ENCODE peak calls at places on chromosomes 2 and 18, in eight cellular contexts. One of them, this sample, is unnamed.

GRCh38 chr2:211391206-211391605 is 834.8 kb downstream of the CPS1 start:
- DNase-seq in frontal cortex: no peak
- DNase-seq in mucosa of gallbladder: no peak
- DNase-seq in kidney tubule cell: no peak
- DNase-seq in bronchial epithelial cell: no peak
- DNase-seq in activated T-cell treated with anti-CD3 and anti-CD28 coated beads for 1 hour: no peak
- DNase-seq in stimulated activated CD4-positive, alpha-beta T cell treated with anti-CD3 and anti-CD28 coated beads, Interleukin-2, amount 100 ng/mL, for 24 hours: no peak
- DNase-seq in pancreas: no peak
- DNase-seq in this sample: no peak

GRCh38 chr2:237694423-237695194 is 67.2 kb downstream of the LRRFIP1 start:
- DNase-seq in pancreas: no peak
- DNase-seq in frontal cortex: no peak
- DNase-seq in mucosa of gallbladder: no peak
- DNase-seq in kidney tubule cell: no peak
- DNase-seq in bronchial epithelial cell: no peak
- DNase-seq in activated T-cell treated with anti-CD3 and anti-CD28 coated beads for 1 hour: no peak
- DNase-seq in stimulated activated CD4-positive, alpha-beta T cell treated with anti-CD3 and anti-CD28 coated beads, Interleukin-2, amount 100 ng/mL, for 24 hours: no peak
- DNase-seq in this sample: no peak

GRCh38 chr2:120401275-120402069 is 55.5 kb downstream of the INHBB start:
- DNase-seq in frontal cortex: no peak
- DNase-seq in bronchial epithelial cell: no peak
- DNase-seq in stimulated activated CD4-positive, alpha-beta T cell treated with anti-CD3 and anti-CD28 coated beads, Interleukin-2, amount 100 ng/mL, for 24 hours: no peak
- DNase-seq in mucosa of gallbladder: no peak
- DNase-seq in pancreas: no peak
- DNase-seq in activated T-cell treated with anti-CD3 and anti-CD28 coated beads for 1 hour: no peak
- DNase-seq in kidney tubule cell: no peak
- DNase-seq in this sample: no peak

GRCh38 chr2:46962751-46963150 is 47.1 kb upstream of the MCFD2 start:
- DNase-seq in pancreas: no peak
- DNase-seq in mucosa of gallbladder: no peak
- DNase-seq in activated T-cell treated with anti-CD3 and anti-CD28 coated beads for 1 hour: no peak
- DNase-seq in bronchial epithelial cell: no peak
- DNase-seq in stimulated activated CD4-positive, alpha-beta T cell treated with anti-CD3 and anti-CD28 coated beads, Interleukin-2, amount 100 ng/mL, for 24 hours: no peak
- DNase-seq in kidney tubule cell: no peak
- DNase-seq in frontal cortex: no peak
- DNase-seq in this sample: no peak

GRCh38 chr2:181813963-181814565 is 77.5 kb upstream of the ITPRID2 start:
- DNase-seq in frontal cortex: no peak
- DNase-seq in kidney tubule cell: peak; percentile 47
- DNase-seq in activated T-cell treated with anti-CD3 and anti-CD28 coated beads for 1 hour: no peak
- DNase-seq in stimulated activated CD4-positive, alpha-beta T cell treated with anti-CD3 and anti-CD28 coated beads, Interleukin-2, amount 100 ng/mL, for 24 hours: no peak
- DNase-seq in bronchial epithelial cell: no peak
- DNase-seq in pancreas: no peak
- DNase-seq in mucosa of gallbladder: no peak
- DNase-seq in this sample: no peak

GRCh38 chr18:54233761-54234160 is 9.3 kb upstream of the MBD2 start:
- DNase-seq in bronchial epithelial cell: no peak
- DNase-seq in pancreas: no peak
- DNase-seq in stimulated activated CD4-positive, alpha-beta T cell treated with anti-CD3 and anti-CD28 coated beads, Interleukin-2, amount 100 ng/mL, for 24 hours: no peak
- DNase-seq in mucosa of gallbladder: no peak
- DNase-seq in kidney tubule cell: no peak
- DNase-seq in activated T-cell treated with anti-CD3 and anti-CD28 coated beads for 1 hour: no peak
- DNase-seq in frontal cortex: no peak
- DNase-seq in this sample: no peak

GRCh38 chr18:62717059-62717849 is 1.9 kb downstream of the PHLPP1 start:
- DNase-seq in frontal cortex: peak; percentile 44
- DNase-seq in stimulated activated CD4-positive, alpha-beta T cell treated with anti-CD3 and anti-CD28 coated beads, Interleukin-2, amount 100 ng/mL, for 24 hours: peak; percentile 39
- DNase-seq in bronchial epithelial cell: peak; percentile 95
- DNase-seq in pancreas: peak; percentile 44
- DNase-seq in activated T-cell treated with anti-CD3 and anti-CD28 coated beads for 1 hour: peak; percentile 26
- DNase-seq in mucosa of gallbladder: peak; percentile 26
- DNase-seq in kidney tubule cell: peak; percentile 82
- DNase-seq in this sample: no peak

GRCh38 chr2:29293830-29294438 is 178.7 kb downstream of the CLIP4 start:
- DNase-seq in pancreas: peak; percentile 63
- DNase-seq in mucosa of gallbladder: peak; percentile 56
- DNase-seq in stimulated activated CD4-positive, alpha-beta T cell treated with anti-CD3 and anti-CD28 coated beads, Interleukin-2, amount 100 ng/mL, for 24 hours: peak; percentile 24
- DNase-seq in frontal cortex: no peak
- DNase-seq in bronchial epithelial cell: peak; percentile 29
- DNase-seq in kidney tubule cell: peak; percentile 29
- DNase-seq in activated T-cell treated with anti-CD3 and anti-CD28 coated beads for 1 hour: no peak
- DNase-seq in this sample: peak; percentile 69

GRCh38 chr2:150212722-150213171 is 274.7 kb downstream of the RND3 start:
- DNase-seq in bronchial epithelial cell: no peak
- DNase-seq in activated T-cell treated with anti-CD3 and anti-CD28 coated beads for 1 hour: no peak
- DNase-seq in mucosa of gallbladder: no peak
- DNase-seq in pancreas: no peak
- DNase-seq in stimulated activated CD4-positive, alpha-beta T cell treated with anti-CD3 and anti-CD28 coated beads, Interleukin-2, amount 100 ng/mL, for 24 hours: no peak
- DNase-seq in frontal cortex: no peak
- DNase-seq in kidney tubule cell: no peak
- DNase-seq in this sample: no peak

GRCh38 chr2:9263388-9263787 is 56.8 kb downstream of the ASAP2 start:
- DNase-seq in kidney tubule cell: no peak
- DNase-seq in pancreas: no peak
- DNase-seq in bronchial epithelial cell: no peak
- DNase-seq in activated T-cell treated with anti-CD3 and anti-CD28 coated beads for 1 hour: no peak
- DNase-seq in stimulated activated CD4-positive, alpha-beta T cell treated with anti-CD3 and anti-CD28 coated beads, Interleukin-2, amount 100 ng/mL, for 24 hours: no peak
- DNase-seq in frontal cortex: no peak
- DNase-seq in mucosa of gallbladder: no peak
- DNase-seq in this sample: no peak

GRCh38 chr2:6923319-6923718 is 6.1 kb downstream of the RNF144A start:
- DNase-seq in activated T-cell treated with anti-CD3 and anti-CD28 coated beads for 1 hour: no peak
- DNase-seq in mucosa of gallbladder: no peak
- DNase-seq in pancreas: no peak
- DNase-seq in frontal cortex: no peak
- DNase-seq in kidney tubule cell: no peak
- DNase-seq in stimulated activated CD4-positive, alpha-beta T cell treated with anti-CD3 and anti-CD28 coated beads, Interleukin-2, amount 100 ng/mL, for 24 hours: no peak
- DNase-seq in bronchial epithelial cell: no peak
- DNase-seq in this sample: no peak

GRCh38 chr2:219726916-219727315 is 99.5 kb downstream of the SLC4A3 start:
- DNase-seq in bronchial epithelial cell: no peak
- DNase-seq in stimulated activated CD4-positive, alpha-beta T cell treated with anti-CD3 and anti-CD28 coated beads, Interleukin-2, amount 100 ng/mL, for 24 hours: no peak
- DNase-seq in activated T-cell treated with anti-CD3 and anti-CD28 coated beads for 1 hour: no peak
- DNase-seq in pancreas: no peak
- DNase-seq in mucosa of gallbladder: no peak
- DNase-seq in kidney tubule cell: no peak
- DNase-seq in frontal cortex: no peak
- DNase-seq in this sample: peak; percentile 56

GRCh38 chr2:223047260-223047761 is 4.7 kb upstream of the KCNE4 start:
- DNase-seq in kidney tubule cell: peak; percentile 70
- DNase-seq in frontal cortex: no peak
- DNase-seq in bronchial epithelial cell: peak; percentile 44
- DNase-seq in activated T-cell treated with anti-CD3 and anti-CD28 coated beads for 1 hour: no peak
- DNase-seq in pancreas: no peak
- DNase-seq in mucosa of gallbladder: peak; percentile 17
- DNase-seq in stimulated activated CD4-positive, alpha-beta T cell treated with anti-CD3 and anti-CD28 coated beads, Interleukin-2, amount 100 ng/mL, for 24 hours: no peak
- DNase-seq in this sample: no peak

GRCh38 chr2:131104487-131105155 is 515 bp upstream of the PLEKHB2 start:
- DNase-seq in bronchial epithelial cell: peak; percentile 75
- DNase-seq in activated T-cell treated with anti-CD3 and anti-CD28 coated beads for 1 hour: peak; percentile 17
- DNase-seq in stimulated activated CD4-positive, alpha-beta T cell treated with anti-CD3 and anti-CD28 coated beads, Interleukin-2, amount 100 ng/mL, for 24 hours: peak; percentile 54
- DNase-seq in pancreas: peak; percentile 33
- DNase-seq in kidney tubule cell: peak; percentile 78
- DNase-seq in frontal cortex: no peak
- DNase-seq in mucosa of gallbladder: peak; percentile 32
- DNase-seq in this sample: no peak

GRCh38 chr2:34529965-34530364 is 930.9 kb upstream of the FAM98A start:
- DNase-seq in frontal cortex: no peak
- DNase-seq in stimulated activated CD4-positive, alpha-beta T cell treated with anti-CD3 and anti-CD28 coated beads, Interleukin-2, amount 100 ng/mL, for 24 hours: no peak
- DNase-seq in pancreas: no peak
- DNase-seq in bronchial epithelial cell: no peak
- DNase-seq in activated T-cell treated with anti-CD3 and anti-CD28 coated beads for 1 hour: no peak
- DNase-seq in mucosa of gallbladder: no peak
- DNase-seq in kidney tubule cell: no peak
- DNase-seq in this sample: no peak

GRCh38 chr2:73930386-73930785 is 3.7 kb downstream of the DGUOK start:
- DNase-seq in frontal cortex: no peak
- DNase-seq in pancreas: no peak
- DNase-seq in stimulated activated CD4-positive, alpha-beta T cell treated with anti-CD3 and anti-CD28 coated beads, Interleukin-2, amount 100 ng/mL, for 24 hours: no peak
- DNase-seq in kidney tubule cell: no peak
- DNase-seq in mucosa of gallbladder: no peak
- DNase-seq in activated T-cell treated with anti-CD3 and anti-CD28 coated beads for 1 hour: no peak
- DNase-seq in bronchial epithelial cell: no peak
- DNase-seq in this sample: no peak

GRCh38 chr2:172230783-172231446 is 128.2 kb upstream of the DLX2 start:
- DNase-seq in mucosa of gallbladder: no peak
- DNase-seq in pancreas: no peak
- DNase-seq in activated T-cell treated with anti-CD3 and anti-CD28 coated beads for 1 hour: no peak
- DNase-seq in kidney tubule cell: no peak
- DNase-seq in stimulated activated CD4-positive, alpha-beta T cell treated with anti-CD3 and anti-CD28 coated beads, Interleukin-2, amount 100 ng/mL, for 24 hours: no peak
- DNase-seq in bronchial epithelial cell: peak; percentile 54
- DNase-seq in frontal cortex: no peak
- DNase-seq in this sample: no peak

This sample was measured in H7.